ENCODE peak calls at places on chromosomes 4 and X, in six cellular contexts. One of them, this sample, is unnamed.
A peak's percentile ranks its signal among the peaks of the same experiment; 100 is the strongest.

GRCh38 chr4:84681488-84682274 is 98.8 kb downstream of the CDS1 start:
- DNase-seq in GM12878: no peak
- DNase-seq in suprapubic skin: no peak
- DNase-seq in AG04449: peak; percentile 67
- DNase-seq in right atrium auricular region: no peak
- DNase-seq in A549: no peak
- DNase-seq in this sample: no peak

GRCh38 chr4:151955721-151956340 is 195.0 kb upstream of the GATB start:
- DNase-seq in suprapubic skin: no peak
- DNase-seq in A549: no peak
- DNase-seq in right atrium auricular region: no peak
- DNase-seq in AG04449: peak; percentile 7
- DNase-seq in GM12878: no peak
- DNase-seq in this sample: no peak

GRCh38 chrX:110394653-110395052 is 36.0 kb downstream of the RTL9 start:
- DNase-seq in right atrium auricular region: no peak
- DNase-seq in A549: no peak
- DNase-seq in GM12878: no peak
- DNase-seq in AG04449: no peak
- DNase-seq in suprapubic skin: no peak
- DNase-seq in this sample: no peak

GRCh38 chrX:9788908-9789307 is 2.7 kb downstream of the SHROOM2 start:
- DNase-seq in right atrium auricular region: no peak
- DNase-seq in GM12878: no peak
- DNase-seq in A549: peak; percentile 61
- DNase-seq in AG04449: no peak
- DNase-seq in suprapubic skin: no peak
- DNase-seq in this sample: no peak

GRCh38 chr4:92368648-92369047 is 64.9 kb downstream of the GRID2 start:
- DNase-seq in GM12878: no peak
- DNase-seq in right atrium auricular region: no peak
- DNase-seq in suprapubic skin: no peak
- DNase-seq in AG04449: no peak
- DNase-seq in A549: no peak
- DNase-seq in this sample: no peak

GRCh38 chr4:5812506-5813229 is 80.2 kb downstream of the CRMP1 start:
- DNase-seq in GM12878: no peak
- DNase-seq in right atrium auricular region: no peak
- DNase-seq in AG04449: peak; percentile 24
- DNase-seq in A549: peak; percentile 67
- DNase-seq in suprapubic skin: no peak
- DNase-seq in this sample: no peak

GRCh38 chr4:140675599-140676231 is 80.5 kb downstream of the TBC1D9 start:
- DNase-seq in suprapubic skin: no peak
- DNase-seq in GM12878: no peak
- DNase-seq in AG04449: no peak
- DNase-seq in A549: no peak
- DNase-seq in right atrium auricular region: no peak
- DNase-seq in this sample: no peak

GRCh38 chr4:156169011-156169410 is 215.3 kb upstream of the CTSO start:
- DNase-seq in right atrium auricular region: no peak
- DNase-seq in suprapubic skin: no peak
- DNase-seq in AG04449: peak; percentile 71
- DNase-seq in GM12878: no peak
- DNase-seq in A549: peak; percentile 4
- DNase-seq in this sample: peak; percentile 70

GRCh38 chr4:3225946-3226345 is 23.0 kb upstream of the MSANTD1 start:
- DNase-seq in suprapubic skin: no peak
- DNase-seq in GM12878: no peak
- DNase-seq in AG04449: no peak
- DNase-seq in A549: no peak
- DNase-seq in right atrium auricular region: no peak
- DNase-seq in this sample: no peak

GRCh38 chr4:625631-626031 is 258 bp downstream of the PDE6B start:
- DNase-seq in AG04449: no peak
- DNase-seq in A549: no peak
- DNase-seq in GM12878: no peak
- DNase-seq in suprapubic skin: peak; percentile 44
- DNase-seq in right atrium auricular region: no peak
- DNase-seq in this sample: no peak

GRCh38 chr4:56026596-56026995 is 77.9 kb downstream of the CEP135 start:
- DNase-seq in GM12878: no peak
- DNase-seq in right atrium auricular region: no peak
- DNase-seq in AG04449: no peak
- DNase-seq in suprapubic skin: no peak
- DNase-seq in A549: peak; percentile 12
- DNase-seq in this sample: no peak

GRCh38 chr4:23717528-23718248 is 172.2 kb downstream of the PPARGC1A start:
- DNase-seq in suprapubic skin: no peak
- DNase-seq in right atrium auricular region: no peak
- DNase-seq in GM12878: no peak
- DNase-seq in AG04449: no peak
- DNase-seq in A549: peak; percentile 25
- DNase-seq in this sample: no peak

GRCh38 chr4:143559757-143560147 is 46.2 kb downstream of the SMARCA5 start:
- DNase-seq in suprapubic skin: no peak
- DNase-seq in right atrium auricular region: no peak
- DNase-seq in GM12878: no peak
- DNase-seq in A549: no peak
- DNase-seq in AG04449: no peak
- DNase-seq in this sample: no peak

GRCh38 chr4:64781737-64782326 is 372.6 kb upstream of the TECRL start:
- DNase-seq in A549: peak; percentile 28
- DNase-seq in AG04449: no peak
- DNase-seq in suprapubic skin: no peak
- DNase-seq in GM12878: no peak
- DNase-seq in right atrium auricular region: no peak
- DNase-seq in this sample: no peak

GRCh38 chr4:26105815-26106699 is 192.0 kb downstream of the SMIM20 start:
- DNase-seq in suprapubic skin: no peak
- DNase-seq in GM12878: no peak
- DNase-seq in AG04449: no peak
- DNase-seq in A549: no peak
- DNase-seq in right atrium auricular region: no peak
- DNase-seq in this sample: peak; percentile 52

GRCh38 chrX:37796805-37797204 is 16.9 kb downstream of the CYBB start:
- DNase-seq in right atrium auricular region: peak; percentile 57
- DNase-seq in suprapubic skin: no peak
- DNase-seq in AG04449: no peak
- DNase-seq in A549: no peak
- DNase-seq in GM12878: no peak
- DNase-seq in this sample: no peak

GRCh38 chr4:164320847-164321246 is 433.1 kb upstream of the SMIM31 start:
- DNase-seq in suprapubic skin: no peak
- DNase-seq in GM12878: no peak
- DNase-seq in right atrium auricular region: no peak
- DNase-seq in A549: no peak
- DNase-seq in AG04449: no peak
- DNase-seq in this sample: no peak
- TF ChIP-seq CTCF in suprapubic skin: no peak
- TF ChIP-seq CTCF in GM12878: no peak
- TF ChIP-seq CTCF in right atrium auricular region: no peak
- TF ChIP-seq CTCF in A549: no peak
- TF ChIP-seq CTCF in AG04449: no peak
- TF ChIP-seq CTCF in this sample: no peak

DNA sequence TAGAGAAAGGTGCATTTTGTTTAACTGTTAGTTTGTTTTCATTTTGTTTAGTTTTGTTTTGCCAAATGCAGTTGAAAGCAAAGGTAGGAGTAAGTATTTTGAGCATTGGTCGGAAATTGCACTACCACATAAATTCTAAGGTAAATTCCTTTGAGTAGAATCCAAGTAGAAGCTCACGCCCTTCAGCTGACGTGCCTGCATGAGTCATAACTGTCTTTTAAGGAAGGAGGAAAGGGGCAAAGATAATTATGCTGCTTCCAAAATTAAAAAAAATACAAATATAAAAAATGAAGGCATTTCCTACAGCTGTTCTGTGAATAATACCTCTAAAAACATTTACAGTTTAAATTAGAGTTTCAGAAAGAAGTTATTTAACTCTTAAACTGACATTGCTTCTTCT is 110.2 kb upstream of the MYOZ2 start:
- DNase-seq in suprapubic skin: no peak
- DNase-seq in A549: peak; percentile 71
- DNase-seq in GM12878: no peak
- DNase-seq in right atrium auricular region: peak; percentile 74
- DNase-seq in AG04449: no peak
- DNase-seq in this sample: peak; percentile 49
- H3K4me3 ChIP-seq in suprapubic skin: peak overlapping the region; percentile 34
- H3K4me3 ChIP-seq in A549: peak overlapping the region; percentile 34
- H3K4me3 ChIP-seq in GM12878: no peak overlapping the region
- H3K4me3 ChIP-seq in right atrium auricular region: no peak overlapping the region
- H3K4me3 ChIP-seq in AG04449: no peak overlapping the region
- H3K4me3 ChIP-seq in this sample: no peak overlapping the region

GRCh38 chr4:14708574-14708973 is 293.7 kb upstream of the CPEB2 start:
- DNase-seq in A549: no peak
- DNase-seq in AG04449: no peak
- DNase-seq in suprapubic skin: no peak
- DNase-seq in right atrium auricular region: no peak
- DNase-seq in GM12878: no peak
- DNase-seq in this sample: no peak
- TF ChIP-seq CTCF in A549: no peak
- TF ChIP-seq CTCF in AG04449: no peak
- TF ChIP-seq CTCF in suprapubic skin: no peak
- TF ChIP-seq CTCF in right atrium auricular region: no peak
- TF ChIP-seq CTCF in GM12878: no peak
- TF ChIP-seq CTCF in this sample: no peak

DNA sequence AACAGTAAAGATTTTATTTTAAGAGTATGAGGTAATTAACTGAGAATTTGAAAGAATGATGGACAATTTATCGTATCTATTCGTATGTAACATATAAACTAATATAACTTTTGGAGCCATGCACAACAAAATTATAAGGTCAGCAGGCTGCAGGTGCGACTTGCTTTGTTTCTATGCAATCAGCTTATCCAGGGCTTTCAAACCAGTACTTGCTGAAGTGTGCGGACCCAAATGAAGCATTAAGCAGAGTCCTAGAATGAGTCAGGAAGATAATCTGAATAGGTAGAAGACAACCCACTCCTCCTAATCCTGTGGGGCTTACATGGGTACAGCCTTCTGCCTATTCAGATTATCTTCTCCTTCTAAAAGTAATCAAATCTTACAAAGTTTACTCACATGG is 2.1 kb downstream of the NSD2 start:
- DNase-seq in A549: no peak
- DNase-seq in AG04449: no peak
- DNase-seq in suprapubic skin: no peak
- DNase-seq in GM12878: no peak
- DNase-seq in right atrium auricular region: no peak
- DNase-seq in this sample: no peak
- H3K4me3 ChIP-seq in A549: peak overlapping the region; percentile 85
- H3K4me3 ChIP-seq in AG04449: peak overlapping the region; percentile 70
- H3K4me3 ChIP-seq in suprapubic skin: no peak overlapping the region
- H3K4me3 ChIP-seq in GM12878: peak overlapping the region; percentile 74
- H3K4me3 ChIP-seq in right atrium auricular region: no peak overlapping the region
- H3K4me3 ChIP-seq in this sample: no peak overlapping the region

GRCh38 chr4:16225139-16225538 is 1.1 kb downstream of the TAPT1 start:
- DNase-seq in GM12878: no peak
- DNase-seq in A549: peak; percentile 4
- DNase-seq in right atrium auricular region: no peak
- DNase-seq in suprapubic skin: no peak
- DNase-seq in AG04449: no peak
- DNase-seq in this sample: no peak
- TF ChIP-seq CTCF in GM12878: no peak
- TF ChIP-seq CTCF in A549: no peak
- TF ChIP-seq CTCF in right atrium auricular region: no peak
- TF ChIP-seq CTCF in suprapubic skin: no peak
- TF ChIP-seq CTCF in AG04449: no peak
- TF ChIP-seq CTCF in this sample: no peak

DNA sequence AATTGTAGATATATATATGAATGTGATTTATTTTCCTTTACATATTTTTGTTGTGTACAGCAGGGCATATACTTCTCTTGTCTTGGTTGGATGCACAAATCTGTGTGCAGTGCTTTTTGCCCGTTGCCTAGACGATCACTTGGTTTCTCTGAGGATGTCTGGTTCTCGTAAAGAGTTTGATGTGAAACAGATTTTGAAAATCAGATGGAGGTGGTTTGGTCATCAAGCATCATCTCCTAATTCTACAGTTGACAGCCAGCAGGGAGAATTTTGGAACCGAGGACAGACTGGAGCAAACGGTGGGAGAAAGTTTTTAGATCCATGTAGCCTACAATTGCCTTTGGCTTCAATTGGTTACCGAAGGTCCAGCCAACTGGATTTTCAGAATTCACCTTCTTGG is 467 bp downstream of the KLHL5 start:
- DNase-seq in right atrium auricular region: no peak
- DNase-seq in GM12878: no peak
- DNase-seq in A549: no peak
- DNase-seq in suprapubic skin: no peak
- DNase-seq in AG04449: no peak
- DNase-seq in this sample: no peak
- H3K4me3 ChIP-seq in right atrium auricular region: no peak overlapping the region
- H3K4me3 ChIP-seq in GM12878: no peak overlapping the region
- H3K4me3 ChIP-seq in A549: no peak overlapping the region
- H3K4me3 ChIP-seq in suprapubic skin: no peak overlapping the region
- H3K4me3 ChIP-seq in AG04449: no peak overlapping the region
- H3K4me3 ChIP-seq in this sample: no peak overlapping the region

This sample was measured in uterus.